ENCODE peak calls at places on chromosome 7, in ten cellular contexts. W, I, X, B, G, V, K, C, H and P are unnamed samples.

GRCh38 chr7:41033526-41033925 is 669.4 kb downstream of the INHBA start:
- DNase-seq in K (no peak), C (no peak), B (no peak), W (no peak), H (no peak), G (no peak), V (no peak), X (no peak), I (no peak), P (no peak)

GRCh38 chr7:99621271-99621670 is 4.5 kb downstream of the ZSCAN25 start:
- DNase-seq in V (no peak), H (no peak), W (no peak), X (no peak), G (peak; percentile 15), I (no peak), C (no peak), B (no peak), K (no peak), P (no peak)

GRCh38 chr7:101792051-101792651 is 25.3 kb upstream of the CUX1 start:
- DNase-seq in C (peak; percentile 19), I (no peak), V (no peak), X (peak; percentile 43), W (no peak), B (peak; percentile 63), G (no peak), H (no peak), K (peak; percentile 65), P (no peak)

GRCh38 chr7:130133029-130133774 is 62.9 kb downstream of the KLHDC10 start:
- DNase-seq in B (no peak), C (no peak), W (no peak), V (no peak), K (no peak), I (no peak), G (no peak), X (no peak), H (no peak), P (no peak)

GRCh38 chr7:110130669-110131068 is 960.3 kb upstream of the LRRN3 start:
- DNase-seq in C (no peak), I (no peak), B (no peak), V (no peak), H (no peak), K (no peak), G (no peak), X (no peak), W (no peak), P (no peak)

GRCh38 chr7:18020138-18020715 is 7.4 kb downstream of the PRPS1L1 start:
- DNase-seq in H (no peak), K (no peak), B (peak; percentile 14), W (no peak), V (no peak), C (no peak), I (no peak), X (no peak), G (no peak), P (no peak)

GRCh38 chr7:75884401-75884800 is 5.6 kb downstream of the RHBDD2 start:
- DNase-seq in C (no peak), I (no peak), W (no peak), V (no peak), B (no peak), X (no peak), K (no peak), G (peak; percentile 75), H (no peak), P (no peak)

GRCh38 chr7:100044719-100045118 is 4.9 kb upstream of the ZSCAN21 start:
- DNase-seq in W (no peak), B (no peak), H (no peak), X (peak; percentile 79), C (no peak), I (peak; percentile 35), G (peak; percentile 60), K (no peak), V (peak; percentile 72), P (no peak)

GRCh38 chr7:99314504-99314903 is 11.2 kb upstream of the ARPC1A start:
- DNase-seq in C (no peak), H (no peak), V (peak; percentile 41), G (peak; percentile 70), I (no peak), X (no peak), B (no peak), K (no peak), W (no peak), P (no peak)

GRCh38 chr7:88243345-88243909 is 23.6 kb upstream of the SRI start:
- DNase-seq in B (peak; percentile 52), G (no peak), V (no peak), X (peak; percentile 30), H (peak; percentile 75), C (no peak), I (no peak), W (peak; percentile 60), K (no peak), P (peak; percentile 42)

GRCh38 chr7:14236834-14237233 is 247.4 kb upstream of the ETV1 start:
- DNase-seq in H (no peak), K (no peak), B (no peak), X (no peak), I (no peak), G (no peak), C (no peak), V (no peak), W (no peak), P (no peak)

GRCh38 chr7:154640266-154640865 is 362.6 kb downstream of the PAXIP1 start:
- DNase-seq in H (no peak), K (no peak), B (no peak), I (no peak), W (no peak), G (no peak), V (no peak), C (no peak), X (no peak), P (no peak)

GRCh38 chr7:39753823-39754325 is 130.5 kb downstream of the RALA start:
- DNase-seq in V (no peak), K (no peak), W (no peak), C (no peak), X (no peak), H (no peak), G (no peak), B (no peak), I (no peak), P (no peak)

DNA sequence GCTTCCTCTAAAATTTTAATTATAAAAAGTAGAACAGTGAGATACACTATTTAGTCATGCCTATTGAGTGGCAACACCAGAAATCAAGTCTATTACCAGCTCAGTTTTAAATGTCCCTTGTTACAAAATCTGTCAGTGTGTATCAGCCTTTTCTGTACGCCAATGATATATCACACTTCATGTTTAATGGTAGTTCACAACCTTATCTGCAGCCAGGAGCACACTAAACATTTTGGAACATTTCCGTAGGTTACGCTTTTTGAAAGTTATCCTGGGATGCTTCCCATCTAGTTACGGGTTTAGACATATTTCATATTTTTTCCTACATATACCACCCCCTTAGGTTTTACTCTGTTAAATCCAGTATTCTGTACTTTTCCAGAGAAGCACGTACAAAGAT is 5.4 kb downstream of the HNRNPA2B1 start:
- DNase-seq in G (no peak), H (no peak), B (no peak), K (no peak), V (no peak), C (no peak), W (no peak), X (no peak), I (no peak), P (no peak)
- H3K4me3 ChIP-seq in G (no peak overlapping the region), H (no peak overlapping the region), B (no peak overlapping the region), K (no peak overlapping the region), V (peak overlapping the region; percentile 2), C (no peak overlapping the region), W (no peak overlapping the region), X (no peak overlapping the region), I (no peak overlapping the region), P (no peak overlapping the region)

DNA sequence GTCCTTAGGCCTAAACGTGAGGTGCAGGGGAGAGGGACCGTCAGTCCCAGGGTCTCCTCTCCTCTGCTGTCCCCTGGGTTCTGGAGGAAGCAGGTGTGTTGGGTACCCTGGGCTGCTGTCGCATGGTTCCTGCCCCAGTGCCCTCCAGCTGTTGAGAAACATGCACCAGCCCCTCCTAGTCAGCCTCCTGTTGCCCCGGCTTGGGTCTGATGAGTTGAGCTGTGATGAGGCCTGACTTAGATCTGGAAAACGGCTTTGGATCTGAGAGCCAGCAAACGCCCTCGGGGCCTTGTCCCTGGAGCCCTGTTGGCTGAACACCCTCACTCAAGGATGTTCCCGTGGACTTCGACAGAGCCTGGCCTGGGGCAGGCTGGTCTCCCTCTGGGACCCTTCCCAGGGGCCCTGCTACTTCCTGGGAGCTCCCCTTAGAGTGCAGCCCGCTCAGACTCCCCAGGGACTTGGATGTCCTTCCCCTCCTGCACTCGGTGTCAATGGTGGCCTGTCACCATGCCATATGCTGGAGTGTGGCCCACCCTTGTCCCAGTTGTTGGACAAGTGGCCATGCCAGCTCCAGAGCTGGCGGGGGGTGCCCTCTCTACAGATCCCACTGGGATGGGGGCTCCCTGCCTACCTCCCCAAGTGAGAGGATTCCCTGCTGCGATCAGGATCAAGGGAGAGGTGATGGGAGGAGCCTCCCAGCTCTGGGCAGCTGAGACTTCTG is 12.3 kb downstream of the ZNF316 start:
- DNase-seq in V (no peak), C (peak; percentile 67), B (no peak), H (no peak), G (no peak), X (no peak), I (no peak), W (no peak), K (no peak), P (no peak)
- H3K9me3 ChIP-seq in V (peaks cover 13% of the 10 kb centered on the region), C (peaks cover 14% of the 10 kb centered on the region), B (peaks cover 18% of the 10 kb centered on the region), H (no peaks in the 10 kb centered on the region), G (no peaks in the 10 kb centered on the region), X (no peaks in the 10 kb centered on the region), I (no peaks in the 10 kb centered on the region), W (no peaks in the 10 kb centered on the region), K (no peaks in the 10 kb centered on the region), P (no peaks in the 10 kb centered on the region)

GRCh38 chr7:135662373-135663114 is at the start of gene STMP1:
- DNase-seq in X (peak; percentile 94), I (peak; percentile 98), C (peak; percentile 99), H (peak; percentile 95), W (peak; percentile 85), K (peak; percentile 95), G (peak; percentile 98), V (peak; percentile 97), B (peak; percentile 95), P (peak; percentile 99)
- TF ChIP-seq POLR2A in X (peak; percentile 80), I (peak; percentile 95), C (no peak), H (peak; percentile 96), W (peak; percentile 89), K (peak; percentile 85), G (peak; percentile 87), V (no peak), B (peak; percentile 91), P (no peak)

GRCh38 chr7:120997902-120998301 is 9.4 kb downstream of the CPED1 start:
- DNase-seq in V (no peak), B (no peak), K (no peak), I (no peak), W (no peak), H (no peak), G (no peak), X (no peak), C (no peak), P (peak; percentile 42)
- H3K4me3 ChIP-seq in V (no peak overlapping the region), B (no peak overlapping the region), K (no peak overlapping the region), I (no peak overlapping the region), W (no peak overlapping the region), H (no peak overlapping the region), G (no peak overlapping the region), X (no peak overlapping the region), C (no peak overlapping the region), P (no peak overlapping the region)

GRCh38 chr7:158112571-158113320 is 474.9 kb downstream of the PTPRN2 start:
- DNase-seq in C (no peak), I (no peak), B (no peak), W (no peak), V (peak; percentile 22), K (no peak), G (no peak), H (no peak), X (no peak), P (no peak)
- H3K9me3 ChIP-seq in C (peaks cover 26% of the 10 kb centered on the region), I (no peaks in the 10 kb centered on the region), B (peaks cover 63% of the 10 kb centered on the region), W (no peaks in the 10 kb centered on the region), V (peaks cover 20% of the 10 kb centered on the region), K (peaks cover 3% of the 10 kb centered on the region), G (no peaks in the 10 kb centered on the region), H (peaks cover 22% of the 10 kb centered on the region), X (no peaks in the 10 kb centered on the region), P (peaks cover 3% of the 10 kb centered on the region)